ENCODE peak calls at places on chromosomes 13 and 19, in five cellular contexts. O is mucosa of descending colon, F is AG04450, M is brain microvascular endothelial cell, I is HFF-Myc. P is an unnamed sample.
A peak's percentile ranks its signal among the peaks of the same experiment; 100 is the strongest.

GRCh38 chr19:4186087-4186993 is 3.9 kb downstream of the ANKRD24 start:
- DNase-seq in M (peak; percentile 60), O (peak; percentile 78), F (peak; percentile 39), I (peak; percentile 39), P (no peak)

GRCh38 chr13:110576736-110577476 is 15.4 kb upstream of the RAB20 start:
- DNase-seq in M (no peak), O (no peak), F (no peak), I (no peak), P (no peak)

GRCh38 chr13:42832341-42833153 is 51.2 kb downstream of the FAM216B start:
- DNase-seq in F (no peak), M (peak; percentile 96), O (no peak), I (peak; percentile 72), P (no peak)

GRCh38 chr13:99064624-99065249 is 86.9 kb upstream of the DOCK9 start:
- DNase-seq in M (no peak), I (no peak), O (no peak), F (no peak), P (no peak)

GRCh38 chr13:23984541-23984940 is 87.2 kb upstream of the C1QTNF9B start:
- DNase-seq in M (no peak), I (no peak), F (no peak), O (no peak), P (no peak)

GRCh38 chr13:26785845-26786630 is 25.5 kb upstream of the GPR12 start:
- DNase-seq in M (no peak), F (no peak), O (peak; percentile 65), I (peak; percentile 2), P (no peak)

GRCh38 chr13:40235160-40235796 is 431.2 kb downstream of the FOXO1 start:
- DNase-seq in F (no peak), M (no peak), O (no peak), I (peak; percentile 59), P (no peak)

GRCh38 chr19:15124572-15125231 is 17.5 kb downstream of the SYDE1 start:
- DNase-seq in M (no peak), I (no peak), O (peak; percentile 74), F (no peak), P (no peak)

GRCh38 chr13:35630551-35631275 is 154.2 kb upstream of the MAB21L1 start:
- DNase-seq in O (no peak), F (peak; percentile 16), M (peak; percentile 30), I (peak; percentile 56), P (peak; percentile 28)

GRCh38 chr19:35247526-35248309 is 1.1 kb upstream of the LSR start:
- DNase-seq in F (no peak), M (no peak), I (no peak), O (peak; percentile 92), P (no peak)

GRCh38 chr13:99600318-99600717 is 99.0 kb downstream of the TM9SF2 start:
- DNase-seq in F (no peak), O (no peak), M (no peak), I (no peak), P (no peak)

GRCh38 chr19:38213911-38214625 is 10.0 kb downstream of the DPF1 start:
- DNase-seq in I (peak; percentile 21), F (no peak), M (peak; percentile 69), O (no peak), P (peak; percentile 81)

GRCh38 chr13:53342623-53343022 is 314.0 kb downstream of the OLFM4 start:
- DNase-seq in M (no peak), O (no peak), F (no peak), I (no peak), P (no peak)

GRCh38 chr19:37999309-38000213 is 92.6 kb downstream of the SIPA1L3 start:
- DNase-seq in M (peak; percentile 99), I (peak; percentile 92), F (peak; percentile 92), O (no peak), P (peak; percentile 55)

GRCh38 chr19:3029070-3029923 is at the start of gene TLE2:
- DNase-seq in O (no peak), I (no peak), M (no peak), F (no peak), P (no peak)

GRCh38 chr13:60617863-60618733 is 221.1 kb downstream of the TDRD3 start:
- DNase-seq in O (no peak), M (peak; percentile 44), F (no peak), I (no peak), P (no peak)

GRCh38 chr13:114124921-114125320 is 7.5 kb downstream of the RASA3 start:
- DNase-seq in I (no peak), M (peak; percentile 70), O (no peak), F (peak; percentile 58), P (no peak)

GRCh38 chr19:1942078-1942933 is 1.3 kb downstream of the CSNK1G2 start:
- DNase-seq in O (peak; percentile 90), I (peak; percentile 17), M (peak; percentile 56), F (no peak), P (peak; percentile 57)

GRCh38 chr19:38139122-38139521 is 84.9 kb downstream of the DPF1 start:
- DNase-seq in O (no peak), I (no peak), F (no peak), M (no peak), P (no peak)

GRCh38 chr19:39951065-39951650 is 16.7 kb upstream of the FCGBP start:
- DNase-seq in I (no peak), M (no peak), F (no peak), O (no peak), P (no peak)

GRCh38 chr13:109385161-109385560 is 401.2 kb downstream of the IRS2 start:
- DNase-seq in O (no peak), I (no peak), M (no peak), F (no peak), P (no peak)

GRCh38 chr19:17679526-17680234 is 8.5 kb downstream of the UNC13A start:
- DNase-seq in F (no peak), M (no peak), O (no peak), I (no peak), P (no peak)

GRCh38 chr13:42821437-42821836 is 40.1 kb downstream of the FAM216B start:
- DNase-seq in F (peak; percentile 66), O (no peak), M (peak; percentile 80), I (peak; percentile 84), P (no peak)

GRCh38 chr13:87259479-87260083 is 411.6 kb upstream of the SLITRK5 start:
- DNase-seq in F (no peak), I (no peak), M (no peak), O (no peak), P (no peak)

DNA sequence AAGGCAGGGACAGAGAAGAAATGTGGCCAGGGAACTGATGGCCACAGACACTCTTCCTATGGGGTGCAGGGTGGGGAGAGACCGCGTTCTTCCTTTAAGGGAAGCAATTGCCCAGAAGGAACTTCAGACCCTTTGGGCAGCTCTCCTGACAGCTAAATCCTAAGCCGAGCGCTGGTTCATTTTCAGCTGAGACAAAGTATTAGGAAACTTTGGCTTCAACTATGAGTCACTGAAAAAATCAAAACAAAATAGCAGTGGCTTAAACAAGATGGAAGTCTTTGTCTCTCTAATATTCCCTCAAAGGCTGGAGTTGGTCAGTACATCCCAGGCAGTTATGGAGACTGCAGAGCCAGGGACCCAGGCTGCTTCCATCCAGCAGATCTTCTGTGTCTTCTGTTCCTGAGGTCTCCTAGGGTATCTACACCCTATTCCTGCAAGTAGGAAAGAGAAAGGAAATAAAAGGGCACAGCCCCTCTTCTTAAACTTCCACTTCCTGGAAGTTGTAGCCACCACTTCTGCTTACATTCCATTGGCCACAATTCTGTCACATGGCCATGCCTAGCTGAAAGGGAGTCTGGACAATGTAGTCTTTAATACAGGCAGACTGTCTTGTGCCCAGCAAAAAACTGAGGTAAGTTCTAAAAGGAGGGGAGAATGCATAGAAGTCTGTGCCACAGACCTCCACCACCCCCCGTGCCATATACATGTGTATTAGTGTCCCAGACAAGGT is 163.5 kb downstream of the KATNAL1 start:
- DNase-seq in M (peak; percentile 43), F (no peak), O (no peak), I (no peak), P (peak; percentile 39)
- H3K4me3 ChIP-seq in M (no peak overlapping the region), F (no peak overlapping the region), O (no peak overlapping the region), I (no peak overlapping the region), P (no peak overlapping the region)

GRCh38 chr19:29128203-29128602 is 84.7 kb downstream of the UQCRFS1 start:
- DNase-seq in O (no peak), F (no peak), M (no peak), I (no peak), P (no peak)
- TF ChIP-seq CTCF in O (no peak), F (no peak), M (no peak), I (no peak), P (no peak)

GRCh38 chr19:709965-710714 is 1.4 kb downstream of the PALM start:
- DNase-seq in O (no peak), F (no peak), M (no peak), I (no peak), P (no peak)

GRCh38 chr19:710767-711166 is 2.0 kb downstream of the PALM start:
- DNase-seq in M (no peak), O (no peak), I (no peak), F (no peak), P (no peak)

GRCh38 chr19:711224-711623 is 2.5 kb downstream of the PALM start:
- DNase-seq in O (no peak), F (no peak), I (no peak), M (no peak), P (no peak)

GRCh38 chr19:708154-709141 is at the start of gene PALM:
- DNase-seq in I (no peak), F (no peak), M (no peak), O (no peak), P (no peak)

GRCh38 chr19:709196-709964 is 645 bp downstream of the PALM start:
- DNase-seq in M (no peak), I (no peak), O (no peak), F (no peak), P (no peak)
- H3K4me3 ChIP-seq in M (peak overlapping the region; percentile 32), I (peak overlapping the region; percentile 15), O (peak overlapping the region; percentile 14), F (peak overlapping the region; percentile 53), P (peak overlapping the region; percentile 52)

DNA sequence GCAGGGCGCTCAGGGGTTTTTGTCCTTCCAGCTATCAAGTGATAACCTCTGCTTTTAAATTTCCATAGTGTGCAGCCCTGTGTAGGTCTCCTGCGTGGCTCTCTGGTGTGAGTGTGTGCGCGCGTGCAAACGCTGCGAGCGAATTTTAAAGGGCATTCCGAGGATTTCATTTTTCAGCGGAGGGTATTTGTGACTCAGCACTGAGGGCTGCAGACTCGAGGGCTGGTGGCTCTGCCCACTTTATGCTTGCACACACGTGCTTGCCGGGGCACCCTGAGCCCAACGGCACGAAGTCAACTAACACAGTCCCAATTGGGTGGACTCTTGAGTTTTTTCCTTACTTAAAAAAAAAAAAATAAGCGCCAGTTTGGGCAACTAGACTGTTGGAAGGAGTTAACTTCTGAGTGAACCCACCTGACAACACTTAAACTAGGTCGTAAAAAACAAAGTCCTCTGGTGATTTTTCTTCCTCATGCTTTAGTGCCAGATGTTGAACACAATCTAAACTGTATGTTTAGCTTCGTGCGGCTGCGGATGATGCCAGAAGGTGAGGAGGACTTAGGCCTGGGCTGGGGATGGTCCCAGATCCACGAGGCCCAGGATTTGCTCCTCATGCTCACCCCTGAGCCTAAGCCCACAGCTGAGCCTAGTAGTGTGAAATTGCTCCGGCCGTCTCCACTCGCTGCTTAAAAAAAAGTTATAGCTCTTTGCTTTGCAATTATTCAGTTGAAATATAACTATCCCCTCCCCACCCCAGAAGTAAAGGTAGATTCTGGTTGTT is 2.1 kb downstream of the FGF9 start:
- DNase-seq in M (no peak), O (no peak), F (no peak), I (no peak), P (no peak)
- TF ChIP-seq CTCF in M (no peak), O (no peak), F (no peak), I (no peak), P (no peak)

GRCh38 chr19:48500830-48501445 is 10.7 kb downstream of the LMTK3 start:
- DNase-seq in O (no peak), I (no peak), F (no peak), M (no peak), P (no peak)
- H3K4me3 ChIP-seq in O (no peak overlapping the region), I (no peak overlapping the region), F (no peak overlapping the region), M (no peak overlapping the region), P (peak overlapping the region; percentile 30)